ENCODE peak calls at places on chromosome 14, in four cellular contexts. B is IMR-90, Q is H9, Y is H1. X is an unnamed sample.

GRCh38 chr14:34081576-34082136 is 130.8 kb upstream of the EGLN3 start:
- DNase-seq in B (peak), Y (no peak), Q (no peak), X (no peak)

GRCh38 chr14:69261761-69262331 is 1.9 kb downstream of the GALNT16 start:
- DNase-seq in B (peak), Q (peak), Y (no peak), X (peak)

GRCh38 chr14:96363751-96364336 is 518 bp downstream of the GSKIP start:
- DNase-seq in Y (no peak), Q (peak), B (peak), X (peak)

GRCh38 chr14:103395245-103395644 is 10.0 kb downstream of the MARK3 start:
- DNase-seq in B (peak), Y (no peak), Q (no peak), X (no peak)

GRCh38 chr14:60515696-60516284 is 6.8 kb downstream of the SIX6 start:
- DNase-seq in Q (peak), Y (no peak), B (no peak), X (peak)

GRCh38 chr14:74389980-74390379 is 36.0 kb downstream of the SYNDIG1L start:
- DNase-seq in B (no peak), Y (no peak), Q (no peak), X (no peak)

GRCh38 chr14:40987481-40987880 is 619.2 kb upstream of the LRFN5 start:
- DNase-seq in B (no peak), Y (no peak), Q (no peak), X (no peak)

GRCh38 chr14:73651005-73651404 is 6.2 kb downstream of the DNAL1 start:
- DNase-seq in B (no peak), Q (no peak), Y (no peak), X (no peak)

GRCh38 chr14:60723218-60724079 is 702 bp downstream of the SIX4 start:
- DNase-seq in B (peak), Y (no peak), Q (peak), X (peak)

GRCh38 chr14:77761205-77761931 is 412 bp upstream of the SNW1 start:
- DNase-seq in Q (peak), B (peak), Y (no peak), X (peak)

GRCh38 chr14:84298738-84299137 is 1231.2 kb upstream of the FLRT2 start:
- DNase-seq in B (no peak), Y (no peak), Q (no peak), X (peak)

DNA sequence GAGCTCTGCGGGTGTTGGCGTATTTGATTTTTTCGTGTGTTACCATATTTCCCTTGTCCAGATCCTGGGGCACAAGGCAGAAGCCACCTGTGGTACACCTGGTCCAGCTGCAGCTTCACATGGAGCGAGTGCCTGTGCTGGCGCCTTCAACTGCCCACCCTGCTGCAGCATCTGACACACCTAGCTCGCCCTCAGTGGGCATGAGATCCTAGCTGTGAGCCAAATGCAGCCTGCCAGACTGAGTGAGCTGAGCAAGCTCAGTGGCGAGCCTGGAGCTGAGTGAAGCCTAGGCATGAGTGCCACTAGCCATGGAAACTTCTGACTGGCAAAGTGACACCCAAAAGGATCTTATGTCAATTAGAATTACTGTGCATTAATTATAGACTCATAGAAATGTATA is 1226.8 kb upstream of the FLRT2 start:
- DNase-seq in B (no peak), Q (no peak), Y (no peak), X (no peak)
- H4K5ac ChIP-seq in B (no peak), Q (no peak), Y (no peak), X (no peak)

GRCh38 chr14:99604766-99605298 is 825 bp upstream of the CCDC85C start:
- DNase-seq in Y (no peak), B (peak), Q (no peak), X (peak)
- H2BK15ac ChIP-seq in Y (no peak), B (no peak), Q (no peak), X (no peak)

DNA sequence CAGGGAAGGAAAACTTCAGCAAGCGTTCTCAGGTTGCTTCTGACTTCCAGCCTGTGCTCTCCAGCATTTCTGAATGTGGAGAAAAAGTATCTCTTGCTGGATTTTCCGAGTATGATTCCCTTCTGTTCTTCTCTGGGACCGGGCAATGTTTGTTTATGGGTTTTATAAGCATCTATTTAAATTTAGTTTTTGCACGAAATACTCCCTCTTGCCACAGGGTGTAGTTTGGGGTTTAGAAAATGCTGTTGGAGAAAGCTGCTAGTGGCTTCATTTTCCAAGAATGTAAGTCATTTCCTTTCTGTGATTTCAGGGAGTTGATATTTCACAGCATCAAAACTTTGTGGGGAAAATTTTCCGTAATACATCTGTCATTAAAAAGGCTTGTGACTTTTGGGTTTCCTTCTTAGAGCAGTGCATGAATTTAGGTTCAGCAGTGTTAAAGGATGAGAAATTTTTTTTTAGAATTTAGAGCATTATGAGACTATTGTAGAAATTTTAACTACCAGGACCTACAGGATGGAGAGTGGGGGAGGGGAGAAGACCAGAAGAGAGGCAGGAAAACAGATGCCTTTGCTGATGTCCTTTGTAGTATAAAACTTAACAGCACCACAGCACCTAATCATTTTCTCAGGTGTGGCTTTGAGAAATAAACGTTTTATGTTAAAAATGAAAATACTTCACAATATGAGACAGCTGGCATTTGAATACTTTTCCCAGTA is 1.5 kb downstream of the FRMD6 start:
- DNase-seq in B (peak), Y (no peak), Q (no peak), X (peak)
- H4K5ac ChIP-seq in B (peak), Y (no peak), Q (no peak), X (no peak)

DNA sequence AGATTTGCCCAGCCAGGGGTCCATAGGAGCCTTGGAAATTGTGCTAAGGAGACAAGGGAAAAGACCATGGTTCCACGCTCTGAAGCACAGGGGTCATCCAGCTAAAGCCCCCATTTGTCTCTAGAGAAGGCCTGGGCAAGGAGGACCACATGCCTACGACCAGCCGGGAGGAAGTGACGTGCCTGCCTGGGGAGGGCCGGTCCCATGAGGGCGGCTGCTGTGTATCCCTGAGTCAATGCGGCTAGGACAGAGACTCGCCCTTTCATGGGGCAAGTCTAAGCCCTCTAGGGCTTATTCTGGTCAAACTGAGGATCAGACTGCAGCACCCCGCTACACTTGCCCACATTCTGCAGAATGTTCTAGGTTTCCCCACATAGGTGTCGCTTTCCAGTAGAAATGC is 20.6 kb upstream of the RIN3 start:
- DNase-seq in Y (no peak), B (no peak), Q (peak), X (no peak)
- H2BK15ac ChIP-seq in Y (no peak), B (no peak), Q (no peak), X (no peak)

GRCh38 chr14:80124794-80125193 is 86.5 kb downstream of the DIO2 start:
- DNase-seq in Q (no peak), B (no peak), Y (no peak), X (no peak)

GRCh38 chr14:80133457-80133856 is 77.8 kb downstream of the DIO2 start:
- DNase-seq in Y (no peak), B (no peak), Q (no peak), X (no peak)

DNA sequence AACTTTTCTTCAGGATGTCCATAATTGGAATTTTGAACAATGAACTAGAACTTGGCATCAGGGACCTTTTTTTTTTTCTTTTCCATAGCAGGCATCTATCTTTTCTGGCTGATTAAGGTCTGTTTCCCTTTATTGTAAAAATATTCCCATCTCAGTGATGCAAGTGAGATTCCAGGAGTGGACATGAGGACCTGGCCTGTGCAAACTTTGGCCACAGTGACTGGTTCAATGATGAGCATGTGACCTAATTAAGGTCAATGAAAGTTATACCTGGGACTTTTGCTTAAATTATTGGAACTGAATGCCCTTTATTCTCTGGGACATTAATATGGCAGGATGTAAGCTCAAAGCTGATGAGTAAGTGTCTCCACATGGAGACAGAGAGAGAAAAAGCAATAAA is 83.8 kb downstream of the DIO2 start:
- DNase-seq in Q (no peak), Y (no peak), B (no peak), X (no peak)
- H4K5ac ChIP-seq in Q (no peak), Y (no peak), B (no peak), X (no peak)